ENCODE peak calls at places on chromosome 10, in six cellular contexts. G is HS-27A; K is activated T-cell treated with anti-CD3 and anti-CD28 coated beads, Interleukin-2, amount 50 U/mL, for 4 hours; X is HT-29; I is stomach; P is Right ventricle myocardium superior. O is an unnamed sample.

GRCh38 chr10:71396084-71396713 is 521 bp upstream of the CDH23 start:
- DNase-seq in I (peak; percentile 40), G (no peak), K (peak; percentile 15), X (peak; percentile 50), P (peak; percentile 75), O (no peak)

GRCh38 chr10:4883079-4883739 is 57.2 kb downstream of the AKR1E2 start:
- DNase-seq in I (no peak), P (no peak), K (no peak), X (no peak), G (no peak), O (peak; percentile 26)

GRCh38 chr10:1404236-1404952 is 332.9 kb downstream of the ADARB2 start:
- DNase-seq in P (no peak), G (no peak), X (no peak), I (peak; percentile 10), K (no peak), O (no peak)

GRCh38 chr10:132665946-132666732 is 119.8 kb downstream of the NKX6-2 start:
- DNase-seq in I (no peak), G (peak; percentile 52), P (peak; percentile 6), K (no peak), X (no peak), O (peak; percentile 85)

GRCh38 chr10:122374246-122374858 is at the start of gene PLEKHA1:
- DNase-seq in X (peak; percentile 96), G (peak; percentile 50), I (peak; percentile 96), K (peak; percentile 91), P (peak; percentile 98), O (peak; percentile 75)

GRCh38 chr10:57017356-57018037 is 656.4 kb upstream of the ZWINT start:
- DNase-seq in I (no peak), G (no peak), X (no peak), P (no peak), K (no peak), O (no peak)

GRCh38 chr10:21505711-21506278 is 19.7 kb downstream of the SKIDA1 start:
- DNase-seq in P (no peak), G (no peak), X (no peak), I (no peak), K (no peak), O (no peak)

GRCh38 chr10:92184977-92185376 is 105.9 kb downstream of the CPEB3 start:
- DNase-seq in I (no peak), G (no peak), X (no peak), K (no peak), P (no peak), O (no peak)

GRCh38 chr10:88045544-88046415 is 182.4 kb downstream of the PTEN start:
- DNase-seq in X (no peak), G (no peak), K (no peak), P (no peak), I (no peak), O (no peak)

GRCh38 chr10:62690703-62691102 is 113.8 kb upstream of the ADO start:
- DNase-seq in K (no peak), I (no peak), G (no peak), X (no peak), P (no peak), O (no peak)

GRCh38 chr10:14397069-14397468 is 66.3 kb upstream of the FRMD4A start:
- DNase-seq in P (peak; percentile 83), X (no peak), G (peak; percentile 92), K (no peak), I (no peak), O (peak; percentile 92)

O was measured in kidney epithelial cell.